ENCODE peak calls at places on chromosome 14, in seven cellular contexts. One of them, this sample, is unnamed.

GRCh38 chr14:83467811-83468210 is 1934.2 kb upstream of the SEL1L start:
- DNase-seq in stimulated activated CD4-positive, alpha-beta T cell treated with anti-CD3 and anti-CD28 coated beads, Interleukin-1b, Interleukin-23, amount 100 ng/mL, for 24 hours: no peak
- DNase-seq in adrenal gland: no peak
- DNase-seq in left ventricle myocardium superior: no peak
- DNase-seq in left ventricle myocardium inferior: no peak
- DNase-seq in RPMI8226: no peak
- DNase-seq in left lung: no peak
- DNase-seq in this sample: no peak

GRCh38 chr14:36672095-36672494 is 10.4 kb downstream of the PAX9 start:
- DNase-seq in stimulated activated CD4-positive, alpha-beta T cell treated with anti-CD3 and anti-CD28 coated beads, Interleukin-1b, Interleukin-23, amount 100 ng/mL, for 24 hours: no peak
- DNase-seq in adrenal gland: no peak
- DNase-seq in left ventricle myocardium superior: no peak
- DNase-seq in left ventricle myocardium inferior: no peak
- DNase-seq in RPMI8226: no peak
- DNase-seq in left lung: no peak
- DNase-seq in this sample: no peak

GRCh38 chr14:104376202-104377140 is 203.1 kb upstream of the C14orf180 start:
- DNase-seq in stimulated activated CD4-positive, alpha-beta T cell treated with anti-CD3 and anti-CD28 coated beads, Interleukin-1b, Interleukin-23, amount 100 ng/mL, for 24 hours: no peak
- DNase-seq in adrenal gland: no peak
- DNase-seq in left ventricle myocardium superior: peak; percentile 17
- DNase-seq in left ventricle myocardium inferior: no peak
- DNase-seq in RPMI8226: no peak
- DNase-seq in left lung: peak; percentile 57
- DNase-seq in this sample: no peak

GRCh38 chr14:77598366-77599050 is 17.9 kb downstream of the SPTLC2 start:
- DNase-seq in stimulated activated CD4-positive, alpha-beta T cell treated with anti-CD3 and anti-CD28 coated beads, Interleukin-1b, Interleukin-23, amount 100 ng/mL, for 24 hours: no peak
- DNase-seq in adrenal gland: no peak
- DNase-seq in left ventricle myocardium superior: no peak
- DNase-seq in left ventricle myocardium inferior: no peak
- DNase-seq in RPMI8226: peak; percentile 76
- DNase-seq in left lung: no peak
- DNase-seq in this sample: no peak

GRCh38 chr14:22653012-22653621 is 9.0 kb upstream of the OR6J1 start:
- DNase-seq in stimulated activated CD4-positive, alpha-beta T cell treated with anti-CD3 and anti-CD28 coated beads, Interleukin-1b, Interleukin-23, amount 100 ng/mL, for 24 hours: peak; percentile 24
- DNase-seq in adrenal gland: peak; percentile 70
- DNase-seq in left ventricle myocardium superior: peak; percentile 41
- DNase-seq in left ventricle myocardium inferior: peak; percentile 25
- DNase-seq in RPMI8226: peak; percentile 60
- DNase-seq in left lung: no peak
- DNase-seq in this sample: peak; percentile 77

GRCh38 chr14:70894868-70895267 is 12.4 kb upstream of the PCNX1 start:
- DNase-seq in stimulated activated CD4-positive, alpha-beta T cell treated with anti-CD3 and anti-CD28 coated beads, Interleukin-1b, Interleukin-23, amount 100 ng/mL, for 24 hours: no peak
- DNase-seq in adrenal gland: no peak
- DNase-seq in left ventricle myocardium superior: no peak
- DNase-seq in left ventricle myocardium inferior: no peak
- DNase-seq in RPMI8226: no peak
- DNase-seq in left lung: no peak
- DNase-seq in this sample: no peak

GRCh38 chr14:50397461-50398196 is 948 bp upstream of the CDKL1 start:
- DNase-seq in stimulated activated CD4-positive, alpha-beta T cell treated with anti-CD3 and anti-CD28 coated beads, Interleukin-1b, Interleukin-23, amount 100 ng/mL, for 24 hours: no peak
- DNase-seq in adrenal gland: peak; percentile 66
- DNase-seq in left ventricle myocardium superior: no peak
- DNase-seq in left ventricle myocardium inferior: no peak
- DNase-seq in RPMI8226: no peak
- DNase-seq in left lung: no peak
- DNase-seq in this sample: no peak

GRCh38 chr14:99733551-99734405 is 49.7 kb downstream of the CYP46A1 start:
- DNase-seq in stimulated activated CD4-positive, alpha-beta T cell treated with anti-CD3 and anti-CD28 coated beads, Interleukin-1b, Interleukin-23, amount 100 ng/mL, for 24 hours: no peak
- DNase-seq in adrenal gland: peak; percentile 55
- DNase-seq in left ventricle myocardium superior: peak; percentile 57
- DNase-seq in left ventricle myocardium inferior: peak; percentile 46
- DNase-seq in RPMI8226: no peak
- DNase-seq in left lung: peak; percentile 75
- DNase-seq in this sample: no peak

GRCh38 chr14:102908766-102909455 is 13.6 kb upstream of the AMN start:
- DNase-seq in stimulated activated CD4-positive, alpha-beta T cell treated with anti-CD3 and anti-CD28 coated beads, Interleukin-1b, Interleukin-23, amount 100 ng/mL, for 24 hours: no peak
- DNase-seq in adrenal gland: no peak
- DNase-seq in left ventricle myocardium superior: no peak
- DNase-seq in left ventricle myocardium inferior: no peak
- DNase-seq in RPMI8226: no peak
- DNase-seq in left lung: peak; percentile 77
- DNase-seq in this sample: no peak

GRCh38 chr14:89336338-89336737 is 80.7 kb downstream of the FOXN3 start:
- DNase-seq in stimulated activated CD4-positive, alpha-beta T cell treated with anti-CD3 and anti-CD28 coated beads, Interleukin-1b, Interleukin-23, amount 100 ng/mL, for 24 hours: no peak
- DNase-seq in adrenal gland: no peak
- DNase-seq in left ventricle myocardium superior: no peak
- DNase-seq in left ventricle myocardium inferior: no peak
- DNase-seq in RPMI8226: peak; percentile 7
- DNase-seq in left lung: no peak
- DNase-seq in this sample: peak; percentile 20

GRCh38 chr14:96016761-96017160 is 22.4 kb upstream of the C14orf132 start:
- DNase-seq in stimulated activated CD4-positive, alpha-beta T cell treated with anti-CD3 and anti-CD28 coated beads, Interleukin-1b, Interleukin-23, amount 100 ng/mL, for 24 hours: no peak
- DNase-seq in adrenal gland: no peak
- DNase-seq in left ventricle myocardium superior: no peak
- DNase-seq in left ventricle myocardium inferior: no peak
- DNase-seq in RPMI8226: no peak
- DNase-seq in left lung: no peak
- DNase-seq in this sample: no peak

GRCh38 chr14:74591899-74592298 is 20.1 kb downstream of the LTBP2 start:
- DNase-seq in stimulated activated CD4-positive, alpha-beta T cell treated with anti-CD3 and anti-CD28 coated beads, Interleukin-1b, Interleukin-23, amount 100 ng/mL, for 24 hours: no peak
- DNase-seq in adrenal gland: no peak
- DNase-seq in left ventricle myocardium superior: no peak
- DNase-seq in left ventricle myocardium inferior: no peak
- DNase-seq in RPMI8226: no peak
- DNase-seq in left lung: peak; percentile 1
- DNase-seq in this sample: no peak

GRCh38 chr14:89268514-89268913 is 148.5 kb downstream of the FOXN3 start:
- DNase-seq in stimulated activated CD4-positive, alpha-beta T cell treated with anti-CD3 and anti-CD28 coated beads, Interleukin-1b, Interleukin-23, amount 100 ng/mL, for 24 hours: no peak
- DNase-seq in adrenal gland: no peak
- DNase-seq in left ventricle myocardium superior: no peak
- DNase-seq in left ventricle myocardium inferior: no peak
- DNase-seq in RPMI8226: no peak
- DNase-seq in left lung: no peak
- DNase-seq in this sample: no peak

GRCh38 chr14:103126088-103126872 is 3.0 kb downstream of the TNFAIP2 start:
- DNase-seq in stimulated activated CD4-positive, alpha-beta T cell treated with anti-CD3 and anti-CD28 coated beads, Interleukin-1b, Interleukin-23, amount 100 ng/mL, for 24 hours: no peak
- DNase-seq in adrenal gland: peak; percentile 14
- DNase-seq in left ventricle myocardium superior: peak; percentile 31
- DNase-seq in left ventricle myocardium inferior: peak; percentile 18
- DNase-seq in RPMI8226: no peak
- DNase-seq in left lung: peak; percentile 65
- DNase-seq in this sample: no peak

GRCh38 chr14:36215217-36215598 is 38.7 kb upstream of the PTCSC3 start:
- DNase-seq in stimulated activated CD4-positive, alpha-beta T cell treated with anti-CD3 and anti-CD28 coated beads, Interleukin-1b, Interleukin-23, amount 100 ng/mL, for 24 hours: no peak
- DNase-seq in adrenal gland: no peak
- DNase-seq in left ventricle myocardium superior: no peak
- DNase-seq in left ventricle myocardium inferior: no peak
- DNase-seq in RPMI8226: no peak
- DNase-seq in left lung: no peak
- DNase-seq in this sample: no peak

GRCh38 chr14:93025055-93025454 is 90.7 kb downstream of the ITPK1 start:
- DNase-seq in stimulated activated CD4-positive, alpha-beta T cell treated with anti-CD3 and anti-CD28 coated beads, Interleukin-1b, Interleukin-23, amount 100 ng/mL, for 24 hours: no peak
- DNase-seq in adrenal gland: no peak
- DNase-seq in left ventricle myocardium superior: no peak
- DNase-seq in left ventricle myocardium inferior: no peak
- DNase-seq in RPMI8226: no peak
- DNase-seq in left lung: no peak
- DNase-seq in this sample: no peak

GRCh38 chr14:46197856-46198255 is 453.7 kb downstream of the RPL10L start:
- DNase-seq in stimulated activated CD4-positive, alpha-beta T cell treated with anti-CD3 and anti-CD28 coated beads, Interleukin-1b, Interleukin-23, amount 100 ng/mL, for 24 hours: no peak
- DNase-seq in adrenal gland: no peak
- DNase-seq in left ventricle myocardium superior: no peak
- DNase-seq in left ventricle myocardium inferior: no peak
- DNase-seq in RPMI8226: no peak
- DNase-seq in left lung: no peak
- DNase-seq in this sample: no peak

GRCh38 chr14:95300002-95300696 is 19.6 kb downstream of the CLMN start:
- DNase-seq in stimulated activated CD4-positive, alpha-beta T cell treated with anti-CD3 and anti-CD28 coated beads, Interleukin-1b, Interleukin-23, amount 100 ng/mL, for 24 hours: no peak
- DNase-seq in adrenal gland: no peak
- DNase-seq in left ventricle myocardium superior: no peak
- DNase-seq in left ventricle myocardium inferior: no peak
- DNase-seq in RPMI8226: no peak
- DNase-seq in left lung: no peak
- DNase-seq in this sample: no peak

GRCh38 chr14:55374771-55375170 is 36.9 kb downstream of the ATG14 start:
- DNase-seq in stimulated activated CD4-positive, alpha-beta T cell treated with anti-CD3 and anti-CD28 coated beads, Interleukin-1b, Interleukin-23, amount 100 ng/mL, for 24 hours: no peak
- DNase-seq in adrenal gland: no peak
- DNase-seq in left ventricle myocardium superior: no peak
- DNase-seq in left ventricle myocardium inferior: no peak
- DNase-seq in RPMI8226: no peak
- DNase-seq in left lung: no peak
- DNase-seq in this sample: no peak

GRCh38 chr14:93951798-93952540 is 24.4 kb downstream of the ASB2 start:
- DNase-seq in stimulated activated CD4-positive, alpha-beta T cell treated with anti-CD3 and anti-CD28 coated beads, Interleukin-1b, Interleukin-23, amount 100 ng/mL, for 24 hours: no peak
- DNase-seq in adrenal gland: no peak
- DNase-seq in left ventricle myocardium superior: peak; percentile 16
- DNase-seq in left ventricle myocardium inferior: no peak
- DNase-seq in RPMI8226: peak; percentile 26
- DNase-seq in left lung: peak; percentile 51
- DNase-seq in this sample: no peak

GRCh38 chr14:30657050-30657449 is 34.9 kb downstream of the SCFD1 start:
- DNase-seq in stimulated activated CD4-positive, alpha-beta T cell treated with anti-CD3 and anti-CD28 coated beads, Interleukin-1b, Interleukin-23, amount 100 ng/mL, for 24 hours: no peak
- DNase-seq in adrenal gland: no peak
- DNase-seq in left ventricle myocardium superior: no peak
- DNase-seq in left ventricle myocardium inferior: no peak
- DNase-seq in RPMI8226: no peak
- DNase-seq in left lung: no peak
- DNase-seq in this sample: no peak

GRCh38 chr14:32594766-32595165 is 265.7 kb downstream of the AKAP6 start:
- DNase-seq in stimulated activated CD4-positive, alpha-beta T cell treated with anti-CD3 and anti-CD28 coated beads, Interleukin-1b, Interleukin-23, amount 100 ng/mL, for 24 hours: no peak
- DNase-seq in adrenal gland: no peak
- DNase-seq in left ventricle myocardium superior: no peak
- DNase-seq in left ventricle myocardium inferior: no peak
- DNase-seq in RPMI8226: no peak
- DNase-seq in left lung: no peak
- DNase-seq in this sample: no peak

GRCh38 chr14:38202444-38203191 is 5.1 kb upstream of the SSTR1 start:
- DNase-seq in stimulated activated CD4-positive, alpha-beta T cell treated with anti-CD3 and anti-CD28 coated beads, Interleukin-1b, Interleukin-23, amount 100 ng/mL, for 24 hours: no peak
- DNase-seq in adrenal gland: no peak
- DNase-seq in left ventricle myocardium superior: no peak
- DNase-seq in left ventricle myocardium inferior: no peak
- DNase-seq in RPMI8226: no peak
- DNase-seq in left lung: no peak
- DNase-seq in this sample: no peak

GRCh38 chr14:105430535-105430934 is 10.9 kb downstream of the MTA1 start:
- DNase-seq in stimulated activated CD4-positive, alpha-beta T cell treated with anti-CD3 and anti-CD28 coated beads, Interleukin-1b, Interleukin-23, amount 100 ng/mL, for 24 hours: no peak
- DNase-seq in adrenal gland: peak; percentile 81
- DNase-seq in left ventricle myocardium superior: no peak
- DNase-seq in left ventricle myocardium inferior: no peak
- DNase-seq in RPMI8226: no peak
- DNase-seq in left lung: peak; percentile 29
- DNase-seq in this sample: no peak

GRCh38 chr14:50804181-50804721 is 26.7 kb downstream of the NIN start:
- DNase-seq in stimulated activated CD4-positive, alpha-beta T cell treated with anti-CD3 and anti-CD28 coated beads, Interleukin-1b, Interleukin-23, amount 100 ng/mL, for 24 hours: no peak
- DNase-seq in adrenal gland: no peak
- DNase-seq in left ventricle myocardium superior: no peak
- DNase-seq in left ventricle myocardium inferior: no peak
- DNase-seq in RPMI8226: no peak
- DNase-seq in left lung: no peak
- DNase-seq in this sample: no peak

GRCh38 chr14:72852194-72852593 is 41.7 kb downstream of the DPF3 start:
- DNase-seq in stimulated activated CD4-positive, alpha-beta T cell treated with anti-CD3 and anti-CD28 coated beads, Interleukin-1b, Interleukin-23, amount 100 ng/mL, for 24 hours: no peak
- DNase-seq in adrenal gland: no peak
- DNase-seq in left ventricle myocardium superior: no peak
- DNase-seq in left ventricle myocardium inferior: no peak
- DNase-seq in RPMI8226: no peak
- DNase-seq in left lung: no peak
- DNase-seq in this sample: no peak

GRCh38 chr14:92726135-92726932 is 22.1 kb downstream of the LGMN start:
- DNase-seq in stimulated activated CD4-positive, alpha-beta T cell treated with anti-CD3 and anti-CD28 coated beads, Interleukin-1b, Interleukin-23, amount 100 ng/mL, for 24 hours: no peak
- DNase-seq in adrenal gland: peak; percentile 93
- DNase-seq in left ventricle myocardium superior: peak; percentile 55
- DNase-seq in left ventricle myocardium inferior: peak; percentile 39
- DNase-seq in RPMI8226: no peak
- DNase-seq in left lung: peak; percentile 91
- DNase-seq in this sample: no peak

GRCh38 chr14:58865520-58866281 is 227.9 kb downstream of the DACT1 start:
- DNase-seq in stimulated activated CD4-positive, alpha-beta T cell treated with anti-CD3 and anti-CD28 coated beads, Interleukin-1b, Interleukin-23, amount 100 ng/mL, for 24 hours: no peak
- DNase-seq in adrenal gland: no peak
- DNase-seq in left ventricle myocardium superior: no peak
- DNase-seq in left ventricle myocardium inferior: no peak
- DNase-seq in RPMI8226: no peak
- DNase-seq in left lung: no peak
- DNase-seq in this sample: no peak

GRCh38 chr14:54976316-54976715 is 50.6 kb downstream of the WDHD1 start:
- DNase-seq in stimulated activated CD4-positive, alpha-beta T cell treated with anti-CD3 and anti-CD28 coated beads, Interleukin-1b, Interleukin-23, amount 100 ng/mL, for 24 hours: no peak
- DNase-seq in adrenal gland: no peak
- DNase-seq in left ventricle myocardium superior: no peak
- DNase-seq in left ventricle myocardium inferior: no peak
- DNase-seq in RPMI8226: no peak
- DNase-seq in left lung: no peak
- DNase-seq in this sample: peak; percentile 8

GRCh38 chr14:99520571-99521081 is 39.4 kb downstream of the CCNK start:
- DNase-seq in stimulated activated CD4-positive, alpha-beta T cell treated with anti-CD3 and anti-CD28 coated beads, Interleukin-1b, Interleukin-23, amount 100 ng/mL, for 24 hours: no peak
- DNase-seq in adrenal gland: no peak
- DNase-seq in left ventricle myocardium superior: no peak
- DNase-seq in left ventricle myocardium inferior: no peak
- DNase-seq in RPMI8226: peak; percentile 17
- DNase-seq in left lung: peak; percentile 43
- DNase-seq in this sample: no peak

GRCh38 chr14:56217380-56218045 is 99.3 kb downstream of the PELI2 start:
- DNase-seq in stimulated activated CD4-positive, alpha-beta T cell treated with anti-CD3 and anti-CD28 coated beads, Interleukin-1b, Interleukin-23, amount 100 ng/mL, for 24 hours: no peak
- DNase-seq in adrenal gland: no peak
- DNase-seq in left ventricle myocardium superior: no peak
- DNase-seq in left ventricle myocardium inferior: no peak
- DNase-seq in RPMI8226: no peak
- DNase-seq in left lung: no peak
- DNase-seq in this sample: no peak

GRCh38 chr14:100764716-100765115 is 38.0 kb downstream of the DLK1 start:
- DNase-seq in stimulated activated CD4-positive, alpha-beta T cell treated with anti-CD3 and anti-CD28 coated beads, Interleukin-1b, Interleukin-23, amount 100 ng/mL, for 24 hours: no peak
- DNase-seq in adrenal gland: no peak
- DNase-seq in left ventricle myocardium superior: no peak
- DNase-seq in left ventricle myocardium inferior: no peak
- DNase-seq in RPMI8226: no peak
- DNase-seq in left lung: no peak
- DNase-seq in this sample: no peak

GRCh38 chr14:98162829-98163228 is 1109.2 kb downstream of the BCL11B start:
- DNase-seq in stimulated activated CD4-positive, alpha-beta T cell treated with anti-CD3 and anti-CD28 coated beads, Interleukin-1b, Interleukin-23, amount 100 ng/mL, for 24 hours: no peak
- DNase-seq in adrenal gland: no peak
- DNase-seq in left ventricle myocardium superior: no peak
- DNase-seq in left ventricle myocardium inferior: no peak
- DNase-seq in RPMI8226: no peak
- DNase-seq in left lung: no peak
- DNase-seq in this sample: no peak

GRCh38 chr14:42930058-42930457 is 1323.4 kb downstream of the LRFN5 start:
- DNase-seq in stimulated activated CD4-positive, alpha-beta T cell treated with anti-CD3 and anti-CD28 coated beads, Interleukin-1b, Interleukin-23, amount 100 ng/mL, for 24 hours: no peak
- DNase-seq in adrenal gland: no peak
- DNase-seq in left ventricle myocardium superior: peak; percentile 34
- DNase-seq in left ventricle myocardium inferior: peak; percentile 13
- DNase-seq in RPMI8226: peak; percentile 4
- DNase-seq in left lung: no peak
- DNase-seq in this sample: peak; percentile 21

GRCh38 chr14:65000868-65001600 is 14.3 kb downstream of the FNTB start:
- DNase-seq in stimulated activated CD4-positive, alpha-beta T cell treated with anti-CD3 and anti-CD28 coated beads, Interleukin-1b, Interleukin-23, amount 100 ng/mL, for 24 hours: no peak
- DNase-seq in adrenal gland: no peak
- DNase-seq in left ventricle myocardium superior: no peak
- DNase-seq in left ventricle myocardium inferior: no peak
- DNase-seq in RPMI8226: no peak
- DNase-seq in left lung: no peak
- DNase-seq in this sample: no peak

GRCh38 chr14:90644882-90645281 is 171.3 kb downstream of the TTC7B start:
- DNase-seq in stimulated activated CD4-positive, alpha-beta T cell treated with anti-CD3 and anti-CD28 coated beads, Interleukin-1b, Interleukin-23, amount 100 ng/mL, for 24 hours: no peak
- DNase-seq in adrenal gland: no peak
- DNase-seq in left ventricle myocardium superior: peak; percentile 62
- DNase-seq in left ventricle myocardium inferior: peak; percentile 54
- DNase-seq in RPMI8226: no peak
- DNase-seq in left lung: no peak
- DNase-seq in this sample: peak; percentile 48

This sample was measured in KBM-7.